ENCODE peak calls at places on chromosomes 7 and 10, in five cellular contexts. P is HepG2, S is A549, I is K562, V is GM12878. N is an unnamed sample.

GRCh38 chr7:87797798-87798403 is 78.3 kb downstream of the SLC25A40 start:
- DNase-seq in P (peak; percentile 48), S (peak; percentile 7), I (no peak), V (peak; percentile 45), N (peak; percentile 47)

GRCh38 chr7:30470783-30471182 is 7.8 kb downstream of the NOD1 start:
- DNase-seq in P (no peak), S (no peak), I (peak; percentile 21), V (no peak), N (peak; percentile 88)

GRCh38 chr7:158407581-158408331 is 179.9 kb downstream of the PTPRN2 start:
- DNase-seq in P (peak; percentile 55), S (peak; percentile 34), I (no peak), V (no peak), N (no peak)

GRCh38 chr10:101566333-101567164 is 21.5 kb downstream of the POLL start:
- DNase-seq in P (no peak), S (no peak), I (peak; percentile 71), V (no peak), N (peak; percentile 20)

GRCh38 chr7:94874036-94874745 is 33.2 kb upstream of the PPP1R9A start:
- DNase-seq in P (no peak), S (no peak), I (no peak), V (no peak), N (no peak)

GRCh38 chr10:51964630-51965029 is 265.2 kb upstream of the CSTF2T start:
- DNase-seq in P (no peak), S (no peak), I (no peak), V (no peak), N (peak; percentile 27)

GRCh38 chr7:129859188-129859587 is 93.6 kb downstream of the UBE2H start:
- DNase-seq in P (no peak), S (no peak), I (no peak), V (peak; percentile 25), N (peak; percentile 15)

GRCh38 chr7:48611993-48612392 is 312.4 kb upstream of the CDC14C start:
- DNase-seq in P (no peak), S (no peak), I (no peak), V (no peak), N (no peak)

GRCh38 chr7:117323585-117323876 is 673 bp upstream of the WNT2 start:
- DNase-seq in P (no peak), S (no peak), I (no peak), V (no peak), N (no peak)

GRCh38 chr10:35643151-35643975 is 1.3 kb upstream of the FZD8 start:
- DNase-seq in P (no peak), S (peak; percentile 36), I (peak; percentile 55), V (no peak), N (peak; percentile 66)

GRCh38 chr10:103067951-103068350 is 125.1 kb downstream of the NT5C2 start:
- DNase-seq in P (no peak), S (no peak), I (no peak), V (no peak), N (peak; percentile 52)

GRCh38 chr10:71846816-71847215 is 4.2 kb downstream of the PSAP start:
- DNase-seq in P (no peak), S (no peak), I (no peak), V (no peak), N (no peak)

GRCh38 chr10:132443605-132443997 is 46.6 kb downstream of the PWWP2B start:
- DNase-seq in P (no peak), S (no peak), I (peak; percentile 61), V (no peak), N (peak; percentile 46)

GRCh38 chr7:146554568-146554967 is 438.0 kb downstream of the CNTNAP2 start:
- DNase-seq in P (no peak), S (no peak), I (no peak), V (no peak), N (no peak)

GRCh38 chr10:13001887-13002212 is 337 bp upstream of the CCDC3 start:
- DNase-seq in P (no peak), S (no peak), I (no peak), V (no peak), N (no peak)

GRCh38 chr10:13000431-13000830 is 1.1 kb downstream of the CCDC3 start:
- DNase-seq in P (no peak), S (no peak), I (no peak), V (no peak), N (no peak)

GRCh38 chr10:13003781-13004180 is 2.3 kb upstream of the CCDC3 start:
- DNase-seq in P (no peak), S (no peak), I (no peak), V (no peak), N (no peak)

GRCh38 chr10:13003004-13003403 is 1.5 kb upstream of the CCDC3 start:
- DNase-seq in P (no peak), S (no peak), I (no peak), V (no peak), N (peak; percentile 48)

DNA sequence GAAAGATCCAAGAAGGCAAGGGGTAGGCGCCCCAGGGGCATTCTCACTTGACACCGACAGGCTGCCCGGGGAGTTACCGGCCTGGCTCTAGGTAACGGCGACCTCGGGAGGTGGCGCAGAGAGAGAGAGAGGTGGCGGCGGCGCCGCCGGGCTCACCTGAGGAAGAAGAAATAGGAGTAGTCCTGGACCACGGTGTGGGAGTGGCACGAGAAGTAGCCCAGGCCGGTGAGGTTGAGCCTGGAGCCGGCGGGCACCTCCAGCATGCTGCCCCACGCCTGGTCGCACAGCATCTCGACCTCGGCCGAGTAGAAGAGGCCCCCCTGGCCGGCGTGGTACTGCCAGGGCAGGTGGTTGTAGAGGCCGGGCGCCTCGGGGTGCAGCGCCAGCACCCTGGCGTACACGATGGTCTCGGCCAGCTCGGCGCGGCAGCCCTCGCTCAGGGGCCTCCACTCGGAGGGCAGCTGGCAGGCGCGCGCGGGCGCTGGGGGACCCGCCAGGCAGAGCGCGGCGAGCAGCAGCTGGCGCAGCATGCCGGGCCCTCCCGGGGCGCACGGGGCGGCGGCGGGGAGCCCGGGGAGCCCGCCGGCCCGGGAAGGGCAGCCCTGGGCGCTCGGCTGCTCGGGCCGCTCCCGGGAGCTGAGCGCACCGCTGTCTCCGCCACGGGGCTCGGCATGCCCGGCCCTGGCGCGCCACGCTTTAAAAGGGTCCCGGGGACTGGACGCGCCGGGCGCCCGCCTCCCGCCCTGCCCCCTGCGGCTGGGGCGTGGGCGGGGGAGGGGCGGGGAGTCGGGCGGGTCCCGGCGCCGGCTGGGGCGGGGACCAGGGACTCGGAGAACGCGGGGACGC is at the start of gene CCDC3:
- DNase-seq in P (no peak), S (peak; percentile 14), I (peak; percentile 80), V (no peak), N (no peak)
- TF ChIP-seq RFX5 in P (no peak), S (no peak), I (no peak), V (no peak), N (no peak)

GRCh38 chr10:48651839-48652238 is 32.8 kb upstream of the WDFY4 start:
- DNase-seq in P (no peak), S (no peak), I (no peak), V (no peak), N (no peak)

GRCh38 chr10:48645600-48645999 is 39.1 kb upstream of the WDFY4 start:
- DNase-seq in P (no peak), S (no peak), I (no peak), V (no peak), N (no peak)

GRCh38 chr10:48651293-48651692 is 33.4 kb upstream of the WDFY4 start:
- DNase-seq in P (no peak), S (no peak), I (no peak), V (no peak), N (no peak)

GRCh38 chr10:48649349-48649944 is 35.2 kb upstream of the WDFY4 start:
- DNase-seq in P (no peak), S (no peak), I (no peak), V (no peak), N (no peak)

DNA sequence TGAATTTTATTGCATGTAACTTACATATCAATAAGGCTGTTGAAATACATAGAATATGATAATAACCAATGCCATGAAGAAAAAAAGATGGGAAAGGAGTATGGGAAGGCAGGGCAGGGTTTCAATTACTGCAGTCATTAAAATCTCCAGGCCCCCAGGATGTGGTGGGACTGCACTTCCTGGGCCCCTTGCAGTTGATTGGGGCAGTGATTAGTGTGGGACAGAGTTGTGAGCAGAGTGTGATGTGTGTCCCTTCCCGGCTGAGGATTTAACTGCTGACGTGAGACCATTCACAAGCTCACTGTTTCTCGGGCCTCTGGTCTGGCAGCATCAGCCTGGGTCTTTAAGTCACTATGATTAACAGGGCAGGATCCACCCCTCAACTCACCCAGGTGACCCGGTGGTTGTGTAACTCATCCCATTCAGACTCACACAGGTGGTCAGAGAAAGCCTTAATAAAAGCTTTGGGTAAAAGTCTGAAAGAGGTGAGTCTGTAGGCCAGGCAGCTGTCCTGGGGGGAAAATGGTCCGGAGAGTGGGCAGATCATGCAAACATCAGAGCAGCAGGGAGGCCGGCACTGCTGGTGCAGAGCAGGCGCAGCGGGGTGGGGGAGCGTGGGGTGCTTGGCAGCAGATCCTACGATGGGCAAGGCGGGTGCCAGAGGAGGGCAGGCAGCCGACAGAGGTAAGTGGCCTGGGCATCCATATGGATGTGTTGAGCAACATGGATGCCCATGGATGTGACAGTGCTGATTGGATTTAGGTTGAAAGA is 36.3 kb upstream of the WDFY4 start:
- DNase-seq in P (no peak), S (no peak), I (no peak), V (peak; percentile 52), N (no peak)
- H3K4me2 ChIP-seq in P (no peak overlapping the region), S (no peak overlapping the region), I (no peak overlapping the region), V (no peak overlapping the region), N (no peak overlapping the region)

DNA sequence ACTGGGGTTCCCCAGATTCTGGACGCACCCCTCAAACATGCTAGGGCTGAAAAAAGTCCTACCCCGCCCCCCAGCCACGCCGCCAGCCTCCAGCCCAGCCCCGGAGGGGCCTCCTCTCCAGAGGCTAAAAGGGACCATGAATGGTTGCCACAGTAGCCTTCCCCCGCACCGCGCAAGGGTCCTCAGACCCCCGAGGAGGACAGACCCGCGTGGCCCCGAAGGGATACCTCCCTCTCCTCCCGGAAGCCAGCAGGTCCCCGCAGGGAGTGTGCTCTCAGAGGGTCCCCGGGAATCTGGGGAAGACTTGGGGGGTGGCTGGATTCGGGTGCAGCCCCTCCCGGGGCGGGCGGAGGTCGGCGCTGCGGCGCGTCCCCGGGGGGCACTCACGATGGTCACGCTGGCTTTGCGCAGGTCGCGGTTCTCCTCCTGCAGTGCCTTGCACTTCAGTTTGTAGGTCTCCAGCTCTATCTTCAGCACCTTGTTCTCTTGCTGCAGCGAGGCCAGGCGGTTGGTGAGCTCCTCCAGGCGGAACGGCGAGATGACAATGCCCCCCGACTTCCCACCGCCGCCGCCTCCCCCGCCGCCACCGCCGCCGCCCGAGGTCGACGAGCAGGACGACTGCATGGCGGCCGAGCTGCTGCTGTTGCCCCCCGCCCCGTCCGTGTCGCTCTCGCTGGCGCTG is 480 bp downstream of the CCDC6 start:
- DNase-seq in P (no peak), S (no peak), I (peak; percentile 52), V (no peak), N (no peak)
- TF ChIP-seq BHLHE40 in P (no peak), S (no peak), I (no peak), V (no peak), N (no peak)

DNA sequence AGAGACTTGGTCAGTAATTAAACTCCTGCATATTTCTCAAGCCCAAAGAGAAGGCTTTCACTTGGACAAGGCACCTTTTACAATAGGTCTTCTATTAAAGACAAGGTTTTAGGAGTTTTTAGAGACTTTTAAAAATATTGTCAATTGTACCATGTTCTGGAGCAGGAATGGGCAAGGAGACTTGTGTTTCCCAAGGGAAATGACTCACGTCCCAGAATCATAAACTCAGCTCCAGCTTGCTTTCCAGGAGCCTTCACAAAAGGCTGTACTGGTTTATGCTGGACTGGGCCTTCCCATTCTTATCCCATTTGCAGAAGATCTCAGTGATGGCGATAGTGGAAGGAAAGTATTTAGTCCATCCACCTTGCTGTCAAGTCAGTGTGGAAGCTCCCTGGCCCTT is 7.8 kb upstream of the GLI3 start:
- DNase-seq in P (no peak), S (no peak), I (no peak), V (no peak), N (peak; percentile 87)
- TF ChIP-seq RFX5 in P (no peak), S (no peak), I (no peak), V (no peak), N (no peak)

N was measured in IMR-90.